ENCODE peak calls at places on chromosomes 1 and 21, in nine cellular contexts. N is heart left ventricle; B is right atrium auricular region; H is left lung; A is left ventricle myocardium inferior; M is heart right ventricle; E is MG63; S is naive thymus-derived CD4-positive, alpha-beta T cell; I is CD8-positive, alpha-beta memory T cell. W is an unnamed sample. For H3K27me3 and H3K36me3, the result is how much of the 10 kb centered on the place peaks cover.

GRCh38 chr1:97053275-97053674 is 331.7 kb downstream of the PTBP2 start:
- DNase-seq in N (no peak), B (no peak), H (no peak), A (no peak), M (no peak), E (no peak), S (no peak), I (no peak), W (no peak)

GRCh38 chr1:67019600-67020136 is 34.3 kb downstream of the SLC35D1 start:
- DNase-seq in N (no peak), B (no peak), H (no peak), A (no peak), M (peak), E (peak), S (no peak), I (no peak), W (peak)

GRCh38 chr1:228314658-228315483 is 91.8 kb downstream of the TRIM11 start:
- DNase-seq in N (peak), B (no peak), H (peak), A (peak), M (peak), E (no peak), S (no peak), I (peak), W (no peak)

GRCh38 chr1:27891196-27891889 is 19.0 kb downstream of the THEMIS2 start:
- DNase-seq in N (no peak), B (no peak), H (no peak), A (no peak), M (peak), E (no peak), S (peak), I (no peak), W (no peak)

GRCh38 chr1:160633330-160633903 is 13.4 kb downstream of the SLAMF1 start:
- DNase-seq in N (no peak), B (no peak), H (no peak), A (no peak), M (no peak), E (no peak), S (no peak), I (no peak), W (no peak)

GRCh38 chr1:152111515-152111968 is 3.7 kb downstream of the TCHH start:
- DNase-seq in N (no peak), B (no peak), H (peak), A (no peak), M (no peak), E (peak), S (no peak), I (no peak), W (no peak)

GRCh38 chr1:189859385-189859977 is 618.2 kb downstream of the BRINP3 start:
- DNase-seq in N (no peak), B (no peak), H (no peak), A (no peak), M (no peak), E (no peak), S (no peak), I (no peak), W (no peak)

GRCh38 chr1:232927722-232928505 is 22.5 kb upstream of the NTPCR start:
- DNase-seq in N (no peak), B (no peak), H (no peak), A (no peak), M (no peak), E (no peak), S (no peak), I (no peak), W (no peak)

GRCh38 chr1:89945852-89946476 is 48.9 kb upstream of the ZNF326 start:
- DNase-seq in N (no peak), B (no peak), H (no peak), A (no peak), M (no peak), E (peak), S (no peak), I (no peak), W (no peak)

GRCh38 chr1:204560590-204560989 is 44.4 kb downstream of the MDM4 start:
- DNase-seq in N (no peak), B (no peak), H (no peak), A (no peak), M (no peak), E (no peak), S (no peak), I (no peak), W (no peak)

GRCh38 chr1:27527223-27527856 is 37.4 kb upstream of the WASF2 start:
- DNase-seq in N (peak), B (no peak), H (no peak), A (peak), M (peak), E (no peak), S (peak), I (peak), W (no peak)

GRCh38 chr1:156639601-156640101 is 2.3 kb upstream of the BCAN start:
- DNase-seq in N (no peak), B (no peak), H (no peak), A (no peak), M (no peak), E (peak), S (no peak), I (no peak), W (no peak)

GRCh38 chr1:17531682-17532487 is 7.6 kb upstream of the ARHGEF10L start:
- DNase-seq in N (peak), B (peak), H (no peak), A (peak), M (peak), E (peak), S (no peak), I (no peak), W (no peak)

GRCh38 chr21:35048706-35049617 is at the start of gene RUNX1:
- DNase-seq in N (peak), B (no peak), H (peak), A (no peak), M (peak), E (peak), S (peak), I (peak), W (no peak)

GRCh38 chr1:30058966-30059365 is 664.4 kb downstream of the MATN1 start:
- DNase-seq in N (no peak), B (no peak), H (no peak), A (no peak), M (no peak), E (peak), S (no peak), I (no peak), W (peak)

GRCh38 chr1:100928128-100928527 is 32.2 kb downstream of the SLC30A7 start:
- DNase-seq in N (no peak), B (no peak), H (no peak), A (no peak), M (no peak), E (no peak), S (no peak), I (no peak), W (no peak)

GRCh38 chr21:44701023-44701400 is 4.0 kb downstream of the KRTAP10-12 start:
- DNase-seq in N (no peak), B (peak), H (no peak), A (no peak), M (no peak), E (no peak), S (no peak), I (no peak), W (no peak)

GRCh38 chr1:94865369-94865768 is 45.2 kb downstream of the SLC44A3 start:
- DNase-seq in N (no peak), B (no peak), H (no peak), A (no peak), M (no peak), E (no peak), S (no peak), I (no peak), W (no peak)

GRCh38 chr1:236997882-236998281 is 6.4 kb downstream of the MT1HL1 start:
- DNase-seq in N (peak), B (peak), H (peak), A (peak), M (peak), E (no peak), S (no peak), I (no peak), W (no peak)

GRCh38 chr1:17839641-17840196 is 84.6 kb downstream of the ACTL8 start:
- DNase-seq in N (no peak), B (no peak), H (no peak), A (no peak), M (no peak), E (no peak), S (no peak), I (no peak), W (no peak)

GRCh38 chr1:162596514-162597170 is 35.1 kb downstream of the UAP1 start:
- DNase-seq in N (no peak), B (no peak), H (no peak), A (no peak), M (no peak), E (no peak), S (no peak), I (no peak), W (no peak)

GRCh38 chr21:44576025-44576420 is 2.5 kb downstream of the KRTAP10-4 start:
- DNase-seq in N (no peak), B (peak), H (no peak), A (no peak), M (no peak), E (no peak), S (no peak), I (no peak), W (no peak)

GRCh38 chr1:246214708-246215504 is 292.2 kb downstream of the SMYD3 start:
- DNase-seq in N (no peak), B (no peak), H (no peak), A (no peak), M (peak), E (peak), S (no peak), I (no peak), W (peak)

GRCh38 chr1:192879416-192879815 is 70.6 kb downstream of the RGS2 start:
- DNase-seq in N (peak), B (no peak), H (no peak), A (no peak), M (peak), E (no peak), S (no peak), I (no peak), W (no peak)

GRCh38 chr1:37892151-37893047 is 33.0 kb upstream of the MTF1 start:
- DNase-seq in N (no peak), B (no peak), H (no peak), A (no peak), M (no peak), E (no peak), S (no peak), I (no peak), W (no peak)

GRCh38 chr1:27391511-27392095 is 819 bp upstream of the GPR3 start:
- DNase-seq in N (peak), B (peak), H (no peak), A (peak), M (peak), E (no peak), S (no peak), I (peak), W (no peak)

GRCh38 chr1:186424539-186424938 is 36.4 kb downstream of the PDC start:
- DNase-seq in N (peak), B (no peak), H (no peak), A (no peak), M (peak), E (no peak), S (no peak), I (no peak), W (no peak)

GRCh38 chr1:20115479-20115878 is 3.9 kb downstream of the PLA2G2D start:
- DNase-seq in N (no peak), B (no peak), H (no peak), A (no peak), M (no peak), E (no peak), S (no peak), I (no peak), W (no peak)

GRCh38 chr1:103247517-103247916 is 139.2 kb upstream of the COL11A1 start:
- DNase-seq in N (no peak), B (no peak), H (no peak), A (no peak), M (no peak), E (no peak), S (no peak), I (no peak), W (no peak)

GRCh38 chr1:45974541-45975269 is 157.7 kb downstream of the PIK3R3 start:
- DNase-seq in N (no peak), B (no peak), H (no peak), A (no peak), M (no peak), E (no peak), S (no peak), I (no peak), W (no peak)

GRCh38 chr1:221868894-221869293 is 127.0 kb upstream of the DUSP10 start:
- DNase-seq in N (no peak), B (no peak), H (no peak), A (no peak), M (no peak), E (peak), S (no peak), I (no peak), W (peak)

GRCh38 chr1:58943776-58944175 is 159.9 kb upstream of the JUN start:
- DNase-seq in N (no peak), B (no peak), H (no peak), A (no peak), M (no peak), E (no peak), S (no peak), I (no peak), W (no peak)

GRCh38 chr1:8412183-8412831 is 94.4 kb downstream of the SLC45A1 start:
- DNase-seq in N (peak), B (peak), H (no peak), A (no peak), M (peak), E (peak), S (no peak), I (no peak), W (peak)

GRCh38 chr1:172286629-172287076 is 133.8 kb upstream of the C1orf105 start:
- DNase-seq in N (peak), B (peak), H (no peak), A (no peak), M (no peak), E (peak), S (no peak), I (no peak), W (peak)

GRCh38 chr1:22031214-22031962 is 21.1 kb upstream of the CDC42 start:
- DNase-seq in N (peak), B (no peak), H (no peak), A (no peak), M (peak), E (no peak), S (peak), I (no peak), W (no peak)

GRCh38 chr21:26433386-26433785 is 139.7 kb downstream of the CYYR1 start:
- DNase-seq in N (no peak), B (no peak), H (no peak), A (no peak), M (no peak), E (peak), S (no peak), I (no peak), W (no peak)

GRCh38 chr21:15057290-15057689 is 7.5 kb downstream of the NRIP1 start:
- DNase-seq in N (no peak), B (no peak), H (no peak), A (no peak), M (no peak), E (no peak), S (no peak), I (no peak), W (no peak)

GRCh38 chr1:18337757-18338156 is 143.0 kb upstream of the KLHDC7A start:
- DNase-seq in N (no peak), B (no peak), H (no peak), A (no peak), M (no peak), E (no peak), S (no peak), I (no peak), W (no peak)

GRCh38 chr1:81678779-81679178 is 122.0 kb upstream of the ADGRL2 start:
- DNase-seq in N (no peak), B (no peak), H (no peak), A (no peak), M (no peak), E (no peak), S (no peak), I (no peak), W (no peak)

GRCh38 chr21:42578034-42578433 is 64.4 kb downstream of the SLC37A1 start:
- DNase-seq in N (peak), B (no peak), H (peak), A (no peak), M (no peak), E (no peak), S (no peak), I (peak), W (no peak)

DNA sequence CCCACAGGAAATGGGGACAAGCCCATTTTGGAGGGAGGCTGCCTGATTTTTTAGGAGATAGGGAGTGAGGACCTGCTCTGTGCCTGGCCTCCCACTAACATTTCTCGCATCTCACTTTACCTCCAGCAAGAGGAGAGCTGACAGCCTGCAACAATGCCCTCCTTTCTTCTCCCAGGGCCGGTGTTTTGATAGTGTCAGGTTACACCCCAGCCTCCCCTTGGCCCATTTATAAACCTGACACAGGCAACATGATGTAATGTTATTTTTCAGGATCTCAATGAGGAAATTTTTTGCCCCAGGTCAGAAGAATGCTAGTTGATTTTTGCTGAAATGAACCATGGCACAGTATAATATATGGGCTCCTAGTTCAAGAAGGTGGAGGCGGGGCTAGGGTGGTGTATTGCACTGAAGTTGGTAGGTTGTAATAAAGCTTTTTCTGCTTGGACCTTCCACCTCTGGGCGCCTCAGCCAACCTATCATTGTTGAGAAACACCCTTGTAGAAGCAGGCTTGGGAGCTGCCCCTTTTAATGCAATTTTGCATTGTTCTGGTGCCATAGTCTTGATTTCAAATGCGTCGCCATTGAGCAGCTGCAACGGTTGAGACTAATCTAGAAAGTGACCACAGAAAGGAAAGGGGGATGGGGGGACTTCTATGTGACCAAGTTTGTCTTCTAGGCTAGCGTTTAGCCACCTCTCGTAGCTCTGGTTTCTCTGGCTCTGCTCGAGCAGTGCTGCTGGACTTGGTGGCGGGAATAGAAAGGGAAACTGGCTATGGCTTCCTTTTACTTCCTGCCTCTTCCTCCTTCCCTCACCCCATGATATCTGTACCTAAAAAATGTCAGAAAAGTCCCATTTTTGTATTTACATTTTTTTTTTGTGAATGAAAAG is 53.0 kb downstream of the PBX1 start:
- DNase-seq in N (no peak), B (no peak), H (no peak), A (no peak), M (peak), E (peak), S (no peak), I (no peak), W (no peak)
- H3K4me3 ChIP-seq in N (no peak), B (no peak), H (no peak), A (no peak), M (no peak), E (no peak), S (no peak), I (no peak), W (no peak)

GRCh38 chr1:42379794-42380616 is 587 bp upstream of the RIMKLA start:
- DNase-seq in N (peak), B (no peak), H (no peak), A (peak), M (no peak), E (peak), S (no peak), I (no peak), W (no peak)
- H3K27me3 ChIP-seq in N (under half), B (under half), H (under half), A (under half), M (under half), E (under half), S (under half), I (under half), W (under half)

DNA sequence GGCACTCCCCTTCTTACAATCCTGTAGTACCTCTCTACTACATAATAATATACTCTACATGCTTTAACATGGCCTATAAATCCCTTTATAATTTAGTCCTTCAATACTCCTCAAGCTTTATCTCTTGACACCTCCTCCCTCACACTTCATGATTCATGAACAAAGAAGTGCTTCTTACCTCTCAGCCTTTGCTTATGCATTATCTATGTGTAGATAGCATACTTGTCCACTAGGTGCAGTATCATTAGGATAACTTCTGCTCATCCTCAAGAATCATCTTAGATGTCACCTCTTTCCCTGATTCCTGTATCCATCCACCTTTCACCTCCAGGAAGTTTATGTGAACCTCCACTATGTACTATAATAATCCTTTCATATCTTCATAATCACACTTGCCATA is 74.4 kb downstream of the COL24A1 start:
- DNase-seq in N (no peak), B (no peak), H (no peak), A (no peak), M (no peak), E (no peak), S (no peak), I (no peak), W (no peak)
- H3K36me3 ChIP-seq in N (under half), B (under half), H (under half), A (under half), M (under half), E (under half), S (under half), I (under half), W (under half)

GRCh38 chr1:212515329-212515760 is 82.6 kb downstream of the NENF start:
- DNase-seq in N (no peak), B (no peak), H (no peak), A (no peak), M (no peak), E (no peak), S (no peak), I (no peak), W (no peak)
- H3K4me3 ChIP-seq in N (no peak), B (no peak), H (no peak), A (no peak), M (no peak), E (no peak), S (no peak), I (no peak), W (no peak)

GRCh38 chr1:6179564-6180175 is 451 bp downstream of the CHD5 start:
- DNase-seq in N (no peak), B (no peak), H (no peak), A (no peak), M (no peak), E (no peak), S (no peak), I (peak), W (no peak)

GRCh38 chr1:6180215-6180577 is at the start of gene CHD5:
- DNase-seq in N (no peak), B (no peak), H (no peak), A (no peak), M (no peak), E (peak), S (no peak), I (peak), W (no peak)

GRCh38 chr1:6180578-6181311 is 624 bp upstream of the CHD5 start:
- DNase-seq in N (no peak), B (no peak), H (no peak), A (no peak), M (no peak), E (no peak), S (no peak), I (peak), W (no peak)

GRCh38 chr1:6177681-6178380 is 2.3 kb downstream of the CHD5 start:
- DNase-seq in N (no peak), B (no peak), H (no peak), A (no peak), M (no peak), E (no peak), S (no peak), I (no peak), W (no peak)

GRCh38 chr1:6178751-6179563 is 1.2 kb downstream of the CHD5 start:
- DNase-seq in N (no peak), B (no peak), H (no peak), A (no peak), M (no peak), E (no peak), S (no peak), I (peak), W (no peak)
- H3K27me3 ChIP-seq in N (under half), B (under half), H (under half), A (half or more), M (half or more), E (under half), S (under half), I (under half), W (under half)

GRCh38 chr1:51916587-51917405 is 38.3 kb upstream of the NRDC start:
- DNase-seq in N (no peak), B (no peak), H (no peak), A (no peak), M (no peak), E (peak), S (no peak), I (no peak), W (no peak)
- H3K36me3 ChIP-seq in N (under half), B (under half), H (under half), A (under half), M (under half), E (under half), S (under half), I (under half), W (under half)

W was measured in BJ.